ENCODE peak calls at places on chromosomes 2 and 18, in nine cellular contexts. J is tibial nerve; F is tibial artery; I is heart left ventricle; O is HFF-Myc; R is stomach; D is OCI-LY7; U is lower leg skin; B is CD8-positive, alpha-beta T cell. A is an unnamed sample.

GRCh38 chr2:43218550-43219382 is 7.6 kb downstream of the ZFP36L2 start:
- DNase-seq in J (peak), F (peak), I (peak), O (no peak), R (peak), D (peak), U (peak), B (peak), A (peak)

GRCh38 chr2:232342635-232343565 is 35.7 kb upstream of the ALPP start:
- DNase-seq in J (no peak), F (peak), I (peak), O (no peak), R (no peak), D (no peak), U (no peak), B (no peak), A (no peak)

GRCh38 chr2:109331864-109332848 is 203.2 kb downstream of the SH3RF3 start:
- DNase-seq in J (peak), F (peak), I (peak), O (peak), R (peak), D (no peak), U (peak), B (no peak), A (peak)

GRCh38 chr2:68018727-68019126 is 44.1 kb downstream of the C1D start:
- DNase-seq in J (no peak), F (no peak), I (no peak), O (no peak), R (no peak), D (no peak), U (no peak), B (no peak), A (no peak)

GRCh38 chr2:208025037-208025813 is at the start of gene PLEKHM3:
- DNase-seq in J (peak), F (peak), I (peak), O (peak), R (peak), D (peak), U (peak), B (peak), A (peak)

GRCh38 chr2:17255071-17255470 is 263.2 kb downstream of the RAD51AP2 start:
- DNase-seq in J (no peak), F (no peak), I (no peak), O (no peak), R (no peak), D (no peak), U (no peak), B (no peak), A (no peak)

GRCh38 chr2:165933211-165933610 is 20.4 kb downstream of the TTC21B start:
- DNase-seq in J (no peak), F (no peak), I (no peak), O (no peak), R (no peak), D (no peak), U (no peak), B (no peak), A (no peak)

GRCh38 chr2:147082850-147083522 is 761.8 kb upstream of the ACVR2A start:
- DNase-seq in J (peak), F (no peak), I (no peak), O (peak), R (peak), D (peak), U (no peak), B (no peak), A (peak)

GRCh38 chr2:203016716-203017115 is 2.0 kb downstream of the NBEAL1 start:
- DNase-seq in J (no peak), F (no peak), I (no peak), O (no peak), R (no peak), D (no peak), U (no peak), B (no peak), A (no peak)
- H3K4me3 ChIP-seq in J (peak), F (peak), I (peak), O (peak), R (peak), D (no peak), U (no peak), B (no peak), A (no peak)

GRCh38 chr2:238016526-238016925 is 44.3 kb upstream of the SCLY start:
- DNase-seq in J (no peak), F (no peak), I (no peak), O (no peak), R (no peak), D (no peak), U (no peak), B (no peak), A (no peak)
- H3K4me3 ChIP-seq in J (no peak), F (no peak), I (no peak), O (no peak), R (no peak), D (no peak), U (no peak), B (no peak), A (no peak)

GRCh38 chr2:167293172-167293781 is 405.0 kb downstream of the XIRP2 start:
- DNase-seq in J (peak), F (no peak), I (peak), O (no peak), R (no peak), D (no peak), U (no peak), B (no peak), A (no peak)
- H3K4me3 ChIP-seq in J (peak), F (peak), I (peak), O (peak), R (peak), D (no peak), U (no peak), B (peak), A (peak)

GRCh38 chr2:172458561-172459124 is 31.3 kb downstream of the ITGA6 start:
- DNase-seq in J (no peak), F (no peak), I (no peak), O (no peak), R (no peak), D (no peak), U (no peak), B (no peak), A (no peak)

GRCh38 chr2:172464340-172465129 is 37.1 kb downstream of the ITGA6 start:
- DNase-seq in J (no peak), F (no peak), I (no peak), O (no peak), R (no peak), D (no peak), U (no peak), B (no peak), A (no peak)

GRCh38 chr2:172462393-172463381 is 35.3 kb downstream of the ITGA6 start:
- DNase-seq in J (no peak), F (no peak), I (no peak), O (no peak), R (no peak), D (peak), U (no peak), B (no peak), A (peak)

GRCh38 chr2:172460780-172461201 is 33.4 kb downstream of the ITGA6 start:
- DNase-seq in J (no peak), F (no peak), I (no peak), O (no peak), R (no peak), D (no peak), U (no peak), B (no peak), A (peak)

GRCh38 chr2:172461591-172462392 is 34.4 kb downstream of the ITGA6 start:
- DNase-seq in J (no peak), F (no peak), I (peak), O (no peak), R (peak), D (peak), U (peak), B (peak), A (peak)
- H3K4me3 ChIP-seq in J (no peak), F (no peak), I (no peak), O (no peak), R (no peak), D (no peak), U (no peak), B (peak), A (peak)

DNA sequence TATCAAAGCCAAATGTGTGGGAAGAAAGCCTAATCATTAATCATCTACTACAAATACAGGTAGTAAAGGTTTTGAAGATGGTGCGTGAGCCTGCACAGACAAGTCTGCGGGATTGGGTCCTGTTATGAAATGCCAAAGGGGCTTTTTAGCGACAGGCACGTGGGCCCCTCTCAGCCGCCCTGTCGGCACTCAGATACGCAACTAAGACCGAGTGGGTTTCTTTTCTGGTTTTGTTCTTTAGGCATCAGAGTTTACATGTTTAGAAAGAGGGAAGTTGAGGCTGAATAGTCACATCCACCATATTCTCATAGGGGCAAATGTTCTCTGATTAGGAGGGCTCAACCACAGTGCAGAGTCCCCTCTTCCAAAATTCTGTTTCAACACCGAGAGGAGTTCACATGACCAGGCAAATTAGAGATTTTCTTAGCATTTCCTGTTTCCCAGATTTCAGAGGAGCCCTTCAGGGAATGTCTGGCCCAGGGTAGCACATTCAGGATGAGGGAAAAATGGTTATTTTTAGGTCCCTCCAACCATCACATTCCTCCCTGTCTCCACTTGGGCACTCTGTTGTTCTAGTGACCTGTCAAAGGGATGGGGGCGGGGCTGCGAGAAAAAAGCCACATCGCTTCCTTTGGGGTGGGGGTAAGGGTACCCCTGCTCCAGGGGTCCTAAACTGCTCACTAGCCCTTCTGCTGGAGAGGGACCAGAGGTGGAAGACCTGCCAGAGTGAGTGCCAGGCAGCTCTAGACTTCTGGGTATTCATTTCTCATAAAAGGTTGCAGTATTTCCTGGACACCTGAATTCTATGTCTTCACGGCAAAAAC is 159.2 kb downstream of the BCL2 start:
- DNase-seq in J (no peak), F (no peak), I (no peak), O (no peak), R (no peak), D (no peak), U (no peak), B (no peak), A (no peak)
- H3K4me3 ChIP-seq in J (no peak), F (no peak), I (no peak), O (no peak), R (no peak), D (peak), U (no peak), B (peak), A (no peak)

GRCh38 chr18:76487782-76488181 is 7.3 kb downstream of the ZNF516 start:
- DNase-seq in J (no peak), F (peak), I (no peak), O (no peak), R (no peak), D (no peak), U (no peak), B (no peak), A (no peak)
- H3K4me3 ChIP-seq in J (no peak), F (no peak), I (no peak), O (peak), R (no peak), D (no peak), U (no peak), B (no peak), A (no peak)

DNA sequence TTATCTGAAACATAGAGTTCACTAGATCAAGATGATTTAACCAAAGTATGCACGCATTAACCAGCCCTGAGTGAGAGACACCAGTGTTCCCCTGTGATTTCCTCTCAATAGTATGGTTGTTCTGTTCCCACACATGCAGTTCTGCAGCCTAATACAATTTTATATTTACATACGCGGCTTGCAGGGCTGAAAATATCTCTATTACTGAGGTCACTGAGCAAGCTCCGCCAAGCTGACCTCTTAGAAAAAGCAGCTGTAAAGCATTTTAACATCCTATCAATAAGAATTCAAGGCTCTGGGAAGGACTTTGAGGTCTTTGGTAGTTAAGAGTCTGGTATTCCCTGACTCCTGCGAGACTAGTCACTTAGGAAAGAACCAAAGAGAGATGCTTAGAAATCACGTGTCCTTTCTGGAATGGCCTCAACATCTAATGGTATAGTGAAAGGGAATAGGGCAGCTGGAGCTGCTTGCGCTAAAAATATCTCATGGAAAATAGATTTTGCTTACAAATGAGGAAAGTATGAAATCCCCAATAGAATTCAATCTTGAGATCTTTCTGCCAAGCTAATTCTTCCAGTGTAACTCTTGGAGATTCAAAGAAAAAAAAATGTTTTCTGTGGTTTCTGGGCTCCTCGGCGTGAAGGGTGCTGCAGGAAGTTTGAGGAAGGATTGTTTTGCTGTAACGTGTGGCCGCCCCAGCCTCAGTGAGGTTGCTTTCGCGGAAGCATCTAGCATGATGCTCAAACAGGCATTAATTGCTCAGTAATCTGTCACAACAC is 59.2 kb downstream of the DOCK10 start:
- DNase-seq in J (no peak), F (no peak), I (peak), O (peak), R (peak), D (no peak), U (no peak), B (no peak), A (peak)
- H3K4me3 ChIP-seq in J (peak), F (peak), I (peak), O (peak), R (peak), D (no peak), U (no peak), B (no peak), A (no peak)

GRCh38 chr18:80251700-80252099 is 4.4 kb upstream of the PARD6G start:
- DNase-seq in J (no peak), F (no peak), I (no peak), O (no peak), R (no peak), D (no peak), U (peak), B (no peak), A (no peak)

GRCh38 chr18:80253236-80253635 is 5.9 kb upstream of the PARD6G start:
- DNase-seq in J (no peak), F (no peak), I (no peak), O (no peak), R (no peak), D (no peak), U (peak), B (no peak), A (no peak)

GRCh38 chr18:80252136-80252535 is 4.8 kb upstream of the PARD6G start:
- DNase-seq in J (no peak), F (no peak), I (no peak), O (no peak), R (no peak), D (no peak), U (peak), B (no peak), A (no peak)

GRCh38 chr18:80253871-80254492 is 6.7 kb upstream of the PARD6G start:
- DNase-seq in J (no peak), F (no peak), I (no peak), O (no peak), R (no peak), D (peak), U (peak), B (no peak), A (no peak)

DNA sequence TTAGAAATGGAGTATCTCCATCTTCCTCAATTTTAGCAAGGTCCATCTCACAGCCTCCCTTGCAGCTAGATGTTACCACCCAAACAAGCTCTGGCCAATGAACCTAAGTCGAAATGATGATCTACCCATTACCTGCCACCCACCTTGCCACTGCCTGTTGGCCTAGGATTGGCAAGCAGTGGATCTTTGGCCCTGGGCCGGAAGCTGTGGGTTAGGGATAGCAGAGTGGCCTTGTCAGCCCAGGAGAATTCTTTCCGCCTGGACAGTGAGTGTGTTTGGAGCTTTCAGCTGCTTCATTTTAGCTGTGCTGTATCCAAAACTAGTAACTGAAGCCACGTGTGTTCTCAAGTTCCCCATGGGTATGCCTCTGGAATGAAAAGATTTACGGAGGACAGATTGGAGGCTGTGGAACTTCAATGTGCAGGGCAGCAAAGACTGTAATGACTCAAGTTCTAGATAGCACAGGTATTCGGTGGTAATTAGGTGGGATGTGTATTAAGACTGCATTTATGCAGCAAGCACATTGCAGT is 7.7 kb upstream of the PARD6G start:
- DNase-seq in J (no peak), F (no peak), I (no peak), O (no peak), R (no peak), D (no peak), U (no peak), B (no peak), A (no peak)
- H3K4me3 ChIP-seq in J (no peak), F (no peak), I (no peak), O (no peak), R (no peak), D (no peak), U (no peak), B (no peak), A (no peak)